ENCODE peak calls at places on chromosomes 3 and 15, in ten cellular contexts. E, I, U, L, O, Q, P, Z, J and X are unnamed samples.

GRCh38 chr3:156812521-156813335 is 13.4 kb upstream of the LEKR1 start:
- DNase-seq in P (no peak), Z (no peak), E (no peak), I (no peak), U (peak; percentile 59), L (no peak), J (no peak), O (no peak), Q (no peak), X (no peak)

GRCh38 chr3:71430941-71431552 is 152.5 kb downstream of the FOXP1 start:
- DNase-seq in Q (no peak), U (peak; percentile 52), J (no peak), I (no peak), P (no peak), Z (no peak), E (no peak), O (no peak), L (no peak), X (no peak)

GRCh38 chr15:71282086-71282485 is 166.8 kb downstream of the THSD4 start:
- DNase-seq in P (no peak), U (no peak), J (no peak), O (no peak), E (no peak), Z (no peak), I (no peak), L (no peak), Q (peak; percentile 71), X (peak; percentile 59)

GRCh38 chr3:40043444-40043755 is 234.0 kb downstream of the MYRIP start:
- DNase-seq in E (no peak), J (no peak), L (no peak), Z (no peak), O (no peak), U (peak; percentile 70), P (peak; percentile 26), I (no peak), Q (peak; percentile 38), X (no peak)

GRCh38 chr3:125055165-125055912 is 458 bp downstream of the HEG1 start:
- DNase-seq in Z (no peak), E (no peak), I (peak; percentile 83), P (no peak), J (peak; percentile 40), L (no peak), Q (no peak), O (no peak), U (peak; percentile 38), X (no peak)

GRCh38 chr3:175266993-175267960 is 408.1 kb downstream of the NAALADL2 start:
- DNase-seq in U (peak; percentile 77), I (no peak), J (no peak), E (no peak), P (no peak), O (no peak), Z (no peak), Q (no peak), L (no peak), X (no peak)

GRCh38 chr3:15313461-15313860 is 18.9 kb downstream of the SH3BP5 start:
- DNase-seq in Q (no peak), U (no peak), Z (no peak), I (no peak), E (no peak), O (no peak), P (peak; percentile 56), J (no peak), L (no peak), X (no peak)

GRCh38 chr3:70308760-70309159 is 3.7 kb downstream of the MDFIC2 start:
- DNase-seq in U (peak; percentile 1), Q (peak; percentile 3), P (no peak), I (no peak), Z (no peak), O (no peak), E (no peak), L (no peak), J (peak; percentile 64), X (no peak)